ENCODE peak calls at places on chromosome 15, in seven cellular contexts. H is coronary artery; L is GM04503; N is activated CD4-positive, alpha-beta T cell treated with anti-CD3 and anti-CD28 coated beads, Interleukin-2, amount 50 U/mL, for 4 hours; X is activated gamma-delta T cell; W is left ventricle myocardium inferior; V is stimulated activated CD4-positive, alpha-beta T cell treated with anti-CD3 and anti-CD28 coated beads, TNF-alpha, amount 100 ng/mL, for 1 hour. E is an unnamed sample.

GRCh38 chr15:58267026-58267425 is 128.8 kb downstream of the AQP9 start:
- DNase-seq in W (no peak), N (no peak), V (no peak), H (no peak), X (no peak), L (no peak), E (no peak)

GRCh38 chr15:75029378-75030022 is 6.1 kb downstream of the PPCDC start:
- DNase-seq in H (peak; percentile 97), N (peak; percentile 91), V (peak; percentile 75), L (peak; percentile 63), X (peak; percentile 34), W (peak; percentile 94), E (peak; percentile 40)

GRCh38 chr15:49876401-49877038 is 242.5 kb downstream of the ATP8B4 start:
- DNase-seq in W (peak; percentile 19), L (no peak), N (no peak), V (no peak), H (no peak), X (no peak), E (peak; percentile 64)

GRCh38 chr15:31193291-31193690 is 91.8 kb upstream of the TRPM1 start:
- DNase-seq in H (no peak), N (no peak), V (no peak), L (no peak), X (no peak), W (no peak), E (no peak)

GRCh38 chr15:22866066-22866465 is 27.6 kb downstream of the NIPA2 start:
- DNase-seq in N (no peak), X (no peak), W (no peak), V (no peak), H (no peak), L (no peak), E (no peak)

GRCh38 chr15:74242296-74242929 is 6.3 kb downstream of the CCDC33 start:
- DNase-seq in H (no peak), V (no peak), W (no peak), N (no peak), X (no peak), L (no peak), E (no peak)

GRCh38 chr15:58203537-58203936 is 65.4 kb downstream of the AQP9 start:
- DNase-seq in W (no peak), V (no peak), L (peak; percentile 97), N (no peak), H (no peak), X (no peak), E (no peak)

GRCh38 chr15:85927936-85928537 is 133.3 kb upstream of the KLHL25 start:
- DNase-seq in X (no peak), H (no peak), W (no peak), L (no peak), N (no peak), V (no peak), E (no peak)

GRCh38 chr15:42996871-42997270 is 76.3 kb upstream of the TTBK2 start:
- DNase-seq in W (no peak), H (no peak), X (no peak), L (no peak), V (no peak), N (no peak), E (no peak)

GRCh38 chr15:73483053-73483452 is 40.1 kb downstream of the REC114 start:
- DNase-seq in V (no peak), W (no peak), L (no peak), H (no peak), N (no peak), X (no peak), E (no peak)

GRCh38 chr15:39698444-39699390 is 83.9 kb downstream of the FSIP1 start:
- DNase-seq in X (no peak), W (no peak), V (no peak), L (no peak), N (no peak), H (no peak), E (no peak)

GRCh38 chr15:93566777-93567176 is 477.8 kb upstream of the RGMA start:
- DNase-seq in V (no peak), N (no peak), L (no peak), H (no peak), X (no peak), W (no peak), E (no peak)

GRCh38 chr15:44194397-44195150 is 497 bp downstream of the FRMD5 start:
- DNase-seq in H (no peak), N (peak; percentile 23), V (no peak), W (peak; percentile 18), L (no peak), X (peak; percentile 15), E (peak; percentile 3)

GRCh38 chr15:50135123-50135541 is 16.1 kb upstream of the ATP8B4 start:
- DNase-seq in V (no peak), H (no peak), X (no peak), W (no peak), L (no peak), N (no peak), E (no peak)

GRCh38 chr15:71761649-71762048 is 48.7 kb upstream of the NR2E3 start:
- DNase-seq in W (no peak), X (no peak), L (peak; percentile 66), V (no peak), N (no peak), H (no peak), E (no peak)

GRCh38 chr15:87369269-87369668 is 887.3 kb downstream of the NTRK3 start:
- DNase-seq in N (no peak), V (no peak), H (no peak), X (no peak), L (peak; percentile 90), W (no peak), E (no peak)

GRCh38 chr15:62402687-62403086 is 237.6 kb upstream of the C2CD4B start:
- DNase-seq in W (no peak), H (no peak), V (no peak), X (no peak), L (no peak), N (no peak), E (no peak)

GRCh38 chr15:96428742-96429141 is 98.2 kb downstream of the NR2F2 start:
- DNase-seq in L (peak; percentile 93), V (no peak), X (no peak), W (no peak), H (no peak), N (no peak), E (no peak)

GRCh38 chr15:31824009-31824408 is 206.3 kb upstream of the CHRNA7 start:
- DNase-seq in V (no peak), W (no peak), X (no peak), N (no peak), L (no peak), H (no peak), E (no peak)

GRCh38 chr15:33941279-33942063 is 26.8 kb upstream of the CHRM5 start:
- DNase-seq in V (no peak), L (no peak), W (no peak), H (no peak), N (no peak), X (no peak), E (peak; percentile 53)

GRCh38 chr15:96230557-96231181 is 99.8 kb upstream of the NR2F2 start:
- DNase-seq in L (no peak), X (no peak), V (no peak), N (no peak), W (no peak), H (no peak), E (no peak)

GRCh38 chr15:80777137-80777536 is 2.0 kb upstream of the CEMIP start:
- DNase-seq in X (no peak), W (no peak), L (peak; percentile 91), N (no peak), V (no peak), H (no peak), E (no peak)

GRCh38 chr15:75606711-75607684 is 18.5 kb downstream of the SNUPN start:
- DNase-seq in N (no peak), W (no peak), L (no peak), V (no peak), X (no peak), H (no peak), E (no peak)

GRCh38 chr15:59553879-59554735 is 57.5 kb upstream of the GCNT3 start:
- DNase-seq in W (no peak), H (no peak), L (peak; percentile 60), X (no peak), V (no peak), N (no peak), E (peak; percentile 64)

GRCh38 chr15:65412556-65412955 is 10.2 kb downstream of the IGDCC4 start:
- DNase-seq in H (no peak), X (no peak), W (no peak), V (no peak), L (no peak), N (no peak), E (no peak)

GRCh38 chr15:45903283-45903682 is 268.5 kb downstream of the SQOR start:
- DNase-seq in V (no peak), N (no peak), W (no peak), X (no peak), H (no peak), L (no peak), E (no peak)

GRCh38 chr15:73317651-73318462 is 50.9 kb downstream of the HCN4 start:
- DNase-seq in L (no peak), X (no peak), N (no peak), W (no peak), V (no peak), H (peak; percentile 60), E (no peak)

GRCh38 chr15:59531066-59531465 is 80.5 kb upstream of the GCNT3 start:
- DNase-seq in L (no peak), N (no peak), X (no peak), W (no peak), V (no peak), H (no peak), E (no peak)

GRCh38 chr15:76682833-76683232 is 222.3 kb downstream of the SCAPER start:
- DNase-seq in V (no peak), X (no peak), H (no peak), N (no peak), W (no peak), L (no peak), E (no peak)

GRCh38 chr15:44033894-44034293 is 161.2 kb downstream of the FRMD5 start:
- DNase-seq in V (no peak), X (no peak), H (no peak), L (no peak), N (no peak), W (no peak), E (no peak)

GRCh38 chr15:48888209-48888608 is 10.3 kb downstream of the EID1 start:
- DNase-seq in W (no peak), H (no peak), N (no peak), X (no peak), L (no peak), V (no peak), E (no peak)